ENCODE peak calls at places on chromosomes 6 and 20, in six cellular contexts. X is fibroblast of mammary gland, H is HCT116, K is cardiac fibroblast, O is AG04450, P is lower lobe of right lung. S is an unnamed sample.

GRCh38 chr20:19260412-19261090 is 48.1 kb downstream of the SLC24A3 start:
- DNase-seq in X (peak), H (no peak), K (no peak), O (no peak), P (no peak), S (no peak)

GRCh38 chr20:63596423-63596822 is 22.4 kb upstream of the HELZ2 start:
- DNase-seq in X (no peak), H (no peak), K (no peak), O (no peak), P (no peak), S (no peak)

GRCh38 chr20:14410869-14411555 is 73.6 kb upstream of the FLRT3 start:
- DNase-seq in X (peak), H (no peak), K (no peak), O (no peak), P (no peak), S (no peak)

GRCh38 chr6:140485740-140486467 is 1111.5 kb upstream of the CITED2 start:
- DNase-seq in X (peak), H (peak), K (peak), O (peak), P (peak), S (no peak)

GRCh38 chr6:4459032-4459431 is 317.2 kb upstream of the CDYL start:
- DNase-seq in X (peak), H (no peak), K (peak), O (peak), P (no peak), S (no peak)

GRCh38 chr6:19477563-19477962 is 359.6 kb upstream of the ID4 start:
- DNase-seq in X (no peak), H (no peak), K (no peak), O (no peak), P (no peak), S (no peak)

GRCh38 chr6:107264357-107264831 is 149.1 kb upstream of the BEND3 start:
- DNase-seq in X (peak), H (no peak), K (peak), O (peak), P (no peak), S (peak)

GRCh38 chr20:40741507-40742106 is 52.6 kb upstream of the MAFB start:
- DNase-seq in X (peak), H (peak), K (peak), O (no peak), P (no peak), S (peak)

GRCh38 chr6:109010703-109011102 is 83.9 kb downstream of the SESN1 start:
- DNase-seq in X (no peak), H (no peak), K (no peak), O (no peak), P (no peak), S (peak)

GRCh38 chr20:39893013-39893685 is 795.9 kb downstream of the MAFB start:
- DNase-seq in X (peak), H (no peak), K (no peak), O (peak), P (no peak), S (no peak)

GRCh38 chr6:154536255-154536654 is 25.8 kb upstream of the CNKSR3 start:
- DNase-seq in X (no peak), H (no peak), K (no peak), O (no peak), P (no peak), S (no peak)

GRCh38 chr6:112620832-112621569 is 273.9 kb downstream of the RFPL4B start:
- DNase-seq in X (peak), H (no peak), K (peak), O (peak), P (no peak), S (no peak)

GRCh38 chr6:168678177-168678576 is 237.2 kb downstream of the SMOC2 start:
- DNase-seq in X (no peak), H (peak), K (no peak), O (no peak), P (no peak), S (no peak)

GRCh38 chr6:139894271-139894670 is 519.8 kb upstream of the CITED2 start:
- DNase-seq in X (no peak), H (no peak), K (no peak), O (no peak), P (no peak), S (no peak)

GRCh38 chr20:45970646-45971424 is 1.2 kb downstream of the ZNF335 start:
- DNase-seq in X (peak), H (no peak), K (peak), O (no peak), P (no peak), S (no peak)

GRCh38 chr6:16947461-16948159 is 154.2 kb upstream of the STMND1 start:
- DNase-seq in X (peak), H (peak), K (peak), O (peak), P (no peak), S (peak)

GRCh38 chr20:11958852-11959251 is 41.2 kb downstream of the BTBD3 start:
- DNase-seq in X (peak), H (no peak), K (peak), O (no peak), P (no peak), S (no peak)

GRCh38 chr6:38364127-38364526 is 275.6 kb downstream of the BTBD9 start:
- DNase-seq in X (no peak), H (no peak), K (no peak), O (no peak), P (no peak), S (no peak)

GRCh38 chr20:62860391-62860923 is 1.2 kb downstream of the TCFL5 start:
- DNase-seq in X (peak), H (no peak), K (peak), O (no peak), P (no peak), S (no peak)

GRCh38 chr6:159043986-159044385 is 805 bp downstream of the TAGAP start:
- DNase-seq in X (no peak), H (no peak), K (no peak), O (no peak), P (no peak), S (no peak)
- H3K4me3 ChIP-seq in X (no peak), H (no peak), K (no peak), O (no peak), P (peak), S (no peak)

GRCh38 chr20:33443512-33444239 is at the start of gene SNTA1:
- DNase-seq in X (peak), H (no peak), K (peak), O (no peak), P (peak), S (peak)
- TF ChIP-seq CTCF in X (no peak), H (no peak), K (no peak), O (no peak), P (no peak), S (no peak)

GRCh38 chr20:17857639-17858449 is 110.8 kb downstream of the SNX5 start:
- DNase-seq in X (no peak), H (no peak), K (no peak), O (no peak), P (no peak), S (no peak)

GRCh38 chr20:17860306-17861197 is 108.0 kb downstream of the SNX5 start:
- DNase-seq in X (no peak), H (no peak), K (no peak), O (no peak), P (no peak), S (no peak)

GRCh38 chr20:17858450-17859001 is 110.1 kb downstream of the SNX5 start:
- DNase-seq in X (no peak), H (no peak), K (no peak), O (no peak), P (no peak), S (no peak)

GRCh38 chr20:17859002-17859615 is 109.5 kb downstream of the SNX5 start:
- DNase-seq in X (no peak), H (no peak), K (no peak), O (no peak), P (no peak), S (no peak)

GRCh38 chr20:17859616-17860232 is 108.9 kb downstream of the SNX5 start:
- DNase-seq in X (no peak), H (no peak), K (no peak), O (no peak), P (no peak), S (no peak)
- H3K4me3 ChIP-seq in X (no peak), H (no peak), K (no peak), O (no peak), P (no peak), S (no peak)

GRCh38 chr6:11556308-11556707 is 18.8 kb downstream of the TMEM170B start:
- DNase-seq in X (no peak), H (no peak), K (no peak), O (no peak), P (no peak), S (no peak)
- TF ChIP-seq CTCF in X (no peak), H (no peak), K (no peak), O (no peak), P (no peak), S (no peak)

DNA sequence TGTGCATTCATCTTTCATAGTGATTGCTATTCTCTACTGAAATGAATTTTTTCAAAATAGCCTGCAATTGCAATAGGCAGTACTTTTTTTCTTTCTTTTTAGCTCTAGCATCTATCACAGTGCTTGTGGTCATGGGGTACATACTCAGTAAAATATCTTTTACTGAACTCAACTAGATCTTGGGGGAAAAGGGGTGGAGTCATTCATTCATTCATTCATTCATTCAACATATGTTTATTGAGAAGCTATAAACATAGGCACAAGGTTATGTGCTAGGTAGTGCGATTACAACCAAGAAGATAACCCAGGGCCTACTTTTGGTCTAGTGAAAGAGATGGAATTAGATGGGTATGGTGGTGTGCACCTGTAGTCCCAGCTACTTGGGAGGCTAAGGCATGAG is 1.4 kb upstream of the CDKAL1 start:
- DNase-seq in X (no peak), H (no peak), K (no peak), O (no peak), P (no peak), S (no peak)
- H3K4me3 ChIP-seq in X (no peak), H (no peak), K (no peak), O (no peak), P (no peak), S (no peak)

S was measured in LNCaP clone FGC.